ENCODE peak calls at places on chromosomes 6 and 20, in ten cellular contexts. One of them, this sample, is unnamed.

GRCh38 chr6:89840538-89840937 is 10.9 kb downstream of the CASP8AP2 start:
- DNase-seq in left lung: no peak
- DNase-seq in upper lobe of left lung: no peak
- DNase-seq in GM12864: no peak
- DNase-seq in HepG2: no peak
- DNase-seq in tibial artery: no peak
- DNase-seq in hepatocyte: peak
- DNase-seq in astrocyte of the cerebellum: no peak
- DNase-seq in fibroblast of mammary gland: no peak
- DNase-seq in brain microvascular endothelial cell: peak
- DNase-seq in this sample: no peak

GRCh38 chr6:41698350-41698781 is 37.0 kb downstream of the TFEB start:
- DNase-seq in left lung: no peak
- DNase-seq in upper lobe of left lung: no peak
- DNase-seq in GM12864: no peak
- DNase-seq in HepG2: no peak
- DNase-seq in tibial artery: no peak
- DNase-seq in hepatocyte: no peak
- DNase-seq in astrocyte of the cerebellum: peak
- DNase-seq in fibroblast of mammary gland: peak
- DNase-seq in brain microvascular endothelial cell: peak
- DNase-seq in this sample: peak

GRCh38 chr20:12594410-12595130 is 414.2 kb upstream of the SPTLC3 start:
- DNase-seq in left lung: no peak
- DNase-seq in upper lobe of left lung: no peak
- DNase-seq in GM12864: no peak
- DNase-seq in HepG2: peak
- DNase-seq in tibial artery: no peak
- DNase-seq in hepatocyte: peak
- DNase-seq in astrocyte of the cerebellum: no peak
- DNase-seq in fibroblast of mammary gland: no peak
- DNase-seq in brain microvascular endothelial cell: peak
- DNase-seq in this sample: no peak

GRCh38 chr6:144434308-144434990 is 149.3 kb downstream of the UTRN start:
- DNase-seq in left lung: no peak
- DNase-seq in upper lobe of left lung: no peak
- DNase-seq in GM12864: no peak
- DNase-seq in HepG2: no peak
- DNase-seq in tibial artery: no peak
- DNase-seq in hepatocyte: no peak
- DNase-seq in astrocyte of the cerebellum: peak
- DNase-seq in fibroblast of mammary gland: peak
- DNase-seq in brain microvascular endothelial cell: peak
- DNase-seq in this sample: no peak

GRCh38 chr20:15674253-15675145 is 898.7 kb downstream of the KIF16B start:
- DNase-seq in left lung: no peak
- DNase-seq in upper lobe of left lung: no peak
- DNase-seq in GM12864: no peak
- DNase-seq in HepG2: no peak
- DNase-seq in tibial artery: no peak
- DNase-seq in hepatocyte: no peak
- DNase-seq in astrocyte of the cerebellum: no peak
- DNase-seq in fibroblast of mammary gland: peak
- DNase-seq in brain microvascular endothelial cell: no peak
- DNase-seq in this sample: no peak

GRCh38 chr6:124822118-124822746 is 140.0 kb upstream of the RNF217 start:
- DNase-seq in left lung: no peak
- DNase-seq in upper lobe of left lung: no peak
- DNase-seq in GM12864: no peak
- DNase-seq in HepG2: no peak
- DNase-seq in tibial artery: no peak
- DNase-seq in hepatocyte: no peak
- DNase-seq in astrocyte of the cerebellum: no peak
- DNase-seq in fibroblast of mammary gland: no peak
- DNase-seq in brain microvascular endothelial cell: no peak
- DNase-seq in this sample: no peak

GRCh38 chr6:90739339-90739738 is 152.5 kb upstream of the MAP3K7 start:
- DNase-seq in left lung: peak
- DNase-seq in upper lobe of left lung: no peak
- DNase-seq in GM12864: no peak
- DNase-seq in HepG2: no peak
- DNase-seq in tibial artery: no peak
- DNase-seq in hepatocyte: no peak
- DNase-seq in astrocyte of the cerebellum: no peak
- DNase-seq in fibroblast of mammary gland: no peak
- DNase-seq in brain microvascular endothelial cell: no peak
- DNase-seq in this sample: no peak

GRCh38 chr6:7058250-7058923 is 49.4 kb upstream of the RREB1 start:
- DNase-seq in left lung: no peak
- DNase-seq in upper lobe of left lung: peak
- DNase-seq in GM12864: no peak
- DNase-seq in HepG2: peak
- DNase-seq in tibial artery: no peak
- DNase-seq in hepatocyte: peak
- DNase-seq in astrocyte of the cerebellum: peak
- DNase-seq in fibroblast of mammary gland: peak
- DNase-seq in brain microvascular endothelial cell: peak
- DNase-seq in this sample: no peak

GRCh38 chr20:1801551-1801950 is 93.7 kb upstream of the SIRPA start:
- DNase-seq in left lung: no peak
- DNase-seq in upper lobe of left lung: no peak
- DNase-seq in GM12864: no peak
- DNase-seq in HepG2: no peak
- DNase-seq in tibial artery: no peak
- DNase-seq in hepatocyte: no peak
- DNase-seq in astrocyte of the cerebellum: no peak
- DNase-seq in fibroblast of mammary gland: no peak
- DNase-seq in brain microvascular endothelial cell: no peak
- DNase-seq in this sample: no peak

GRCh38 chr20:1800180-1800579 is 95.0 kb upstream of the SIRPA start:
- DNase-seq in left lung: no peak
- DNase-seq in upper lobe of left lung: no peak
- DNase-seq in GM12864: no peak
- DNase-seq in HepG2: no peak
- DNase-seq in tibial artery: no peak
- DNase-seq in hepatocyte: no peak
- DNase-seq in astrocyte of the cerebellum: no peak
- DNase-seq in fibroblast of mammary gland: no peak
- DNase-seq in brain microvascular endothelial cell: no peak
- DNase-seq in this sample: no peak

GRCh38 chr20:1802385-1803215 is 92.6 kb upstream of the SIRPA start:
- DNase-seq in left lung: peak
- DNase-seq in upper lobe of left lung: peak
- DNase-seq in GM12864: peak
- DNase-seq in HepG2: peak
- DNase-seq in tibial artery: peak
- DNase-seq in hepatocyte: peak
- DNase-seq in astrocyte of the cerebellum: peak
- DNase-seq in fibroblast of mammary gland: peak
- DNase-seq in brain microvascular endothelial cell: peak
- DNase-seq in this sample: peak

GRCh38 chr20:1798982-1799381 is 96.2 kb upstream of the SIRPA start:
- DNase-seq in left lung: no peak
- DNase-seq in upper lobe of left lung: no peak
- DNase-seq in GM12864: no peak
- DNase-seq in HepG2: no peak
- DNase-seq in tibial artery: no peak
- DNase-seq in hepatocyte: no peak
- DNase-seq in astrocyte of the cerebellum: no peak
- DNase-seq in fibroblast of mammary gland: no peak
- DNase-seq in brain microvascular endothelial cell: no peak
- DNase-seq in this sample: no peak

GRCh38 chr20:1800777-1801176 is 94.4 kb upstream of the SIRPA start:
- DNase-seq in left lung: no peak
- DNase-seq in upper lobe of left lung: no peak
- DNase-seq in GM12864: no peak
- DNase-seq in HepG2: no peak
- DNase-seq in tibial artery: no peak
- DNase-seq in hepatocyte: no peak
- DNase-seq in astrocyte of the cerebellum: no peak
- DNase-seq in fibroblast of mammary gland: peak
- DNase-seq in brain microvascular endothelial cell: no peak
- DNase-seq in this sample: no peak
- TF ChIP-seq CTCF in left lung: no peak
- TF ChIP-seq CTCF in upper lobe of left lung: no peak
- TF ChIP-seq CTCF in GM12864: peak
- TF ChIP-seq CTCF in HepG2: peak
- TF ChIP-seq CTCF in tibial artery: peak
- TF ChIP-seq CTCF in hepatocyte: peak
- TF ChIP-seq CTCF in astrocyte of the cerebellum: peak
- TF ChIP-seq CTCF in fibroblast of mammary gland: peak
- TF ChIP-seq CTCF in brain microvascular endothelial cell: peak
- TF ChIP-seq CTCF in this sample: no peak

GRCh38 chr6:117909638-117910037 is 2.6 kb downstream of the SLC35F1 start:
- DNase-seq in left lung: no peak
- DNase-seq in upper lobe of left lung: no peak
- DNase-seq in GM12864: no peak
- DNase-seq in HepG2: no peak
- DNase-seq in tibial artery: no peak
- DNase-seq in hepatocyte: no peak
- DNase-seq in astrocyte of the cerebellum: no peak
- DNase-seq in fibroblast of mammary gland: no peak
- DNase-seq in brain microvascular endothelial cell: no peak
- DNase-seq in this sample: no peak

GRCh38 chr6:117906454-117906904 is 585 bp upstream of the SLC35F1 start:
- DNase-seq in left lung: no peak
- DNase-seq in upper lobe of left lung: no peak
- DNase-seq in GM12864: no peak
- DNase-seq in HepG2: no peak
- DNase-seq in tibial artery: no peak
- DNase-seq in hepatocyte: no peak
- DNase-seq in astrocyte of the cerebellum: no peak
- DNase-seq in fibroblast of mammary gland: no peak
- DNase-seq in brain microvascular endothelial cell: no peak
- DNase-seq in this sample: peak

GRCh38 chr6:117906905-117907599 is at the start of gene SLC35F1:
- DNase-seq in left lung: peak
- DNase-seq in upper lobe of left lung: peak
- DNase-seq in GM12864: no peak
- DNase-seq in HepG2: peak
- DNase-seq in tibial artery: no peak
- DNase-seq in hepatocyte: peak
- DNase-seq in astrocyte of the cerebellum: peak
- DNase-seq in fibroblast of mammary gland: no peak
- DNase-seq in brain microvascular endothelial cell: peak
- DNase-seq in this sample: peak

GRCh38 chr6:117908246-117909107 is 1.4 kb downstream of the SLC35F1 start:
- DNase-seq in left lung: peak
- DNase-seq in upper lobe of left lung: no peak
- DNase-seq in GM12864: no peak
- DNase-seq in HepG2: no peak
- DNase-seq in tibial artery: no peak
- DNase-seq in hepatocyte: peak
- DNase-seq in astrocyte of the cerebellum: no peak
- DNase-seq in fibroblast of mammary gland: no peak
- DNase-seq in brain microvascular endothelial cell: no peak
- DNase-seq in this sample: no peak

DNA sequence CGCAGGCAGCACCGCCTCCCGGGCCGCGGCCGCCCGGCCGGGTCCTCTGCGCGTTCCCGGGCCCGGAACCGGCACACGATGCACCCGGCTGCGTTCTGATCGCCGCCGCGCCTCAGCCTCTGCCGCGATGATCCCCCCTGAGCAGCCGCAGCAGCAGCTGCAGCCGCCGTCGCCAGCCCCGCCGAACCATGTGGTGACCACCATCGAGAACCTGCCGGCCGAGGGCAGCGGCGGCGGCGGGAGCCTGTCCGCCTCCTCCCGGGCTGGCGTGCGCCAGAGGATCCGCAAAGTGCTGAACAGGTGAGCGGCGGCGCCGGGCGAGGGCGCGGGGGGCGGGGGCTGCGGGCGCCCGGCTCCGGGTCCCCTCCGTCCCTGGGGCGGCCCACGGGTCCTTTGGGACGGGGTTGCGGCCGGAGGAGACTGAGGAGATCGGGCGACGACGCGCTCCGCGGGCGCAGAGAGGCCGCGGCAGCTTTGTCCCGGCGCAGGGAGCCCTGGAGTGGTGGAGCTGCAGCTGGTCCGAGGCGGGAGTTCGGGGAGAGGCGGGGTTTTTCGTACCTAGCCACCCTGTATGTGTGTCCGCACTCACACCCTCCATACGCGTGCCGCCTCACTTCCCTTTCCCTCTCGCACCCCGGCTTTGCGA is 659 bp downstream of the SLC35F1 start:
- DNase-seq in left lung: peak
- DNase-seq in upper lobe of left lung: no peak
- DNase-seq in GM12864: no peak
- DNase-seq in HepG2: no peak
- DNase-seq in tibial artery: no peak
- DNase-seq in hepatocyte: peak
- DNase-seq in astrocyte of the cerebellum: no peak
- DNase-seq in fibroblast of mammary gland: no peak
- DNase-seq in brain microvascular endothelial cell: no peak
- DNase-seq in this sample: no peak
- H3K4me3 ChIP-seq in left lung: peak
- H3K4me3 ChIP-seq in upper lobe of left lung: peak
- H3K4me3 ChIP-seq in GM12864: peak
- H3K4me3 ChIP-seq in HepG2: peak
- H3K4me3 ChIP-seq in tibial artery: peak
- H3K4me3 ChIP-seq in hepatocyte: peak
- H3K4me3 ChIP-seq in astrocyte of the cerebellum: peak
- H3K4me3 ChIP-seq in fibroblast of mammary gland: no peak
- H3K4me3 ChIP-seq in brain microvascular endothelial cell: peak
- H3K4me3 ChIP-seq in this sample: no peak

DNA sequence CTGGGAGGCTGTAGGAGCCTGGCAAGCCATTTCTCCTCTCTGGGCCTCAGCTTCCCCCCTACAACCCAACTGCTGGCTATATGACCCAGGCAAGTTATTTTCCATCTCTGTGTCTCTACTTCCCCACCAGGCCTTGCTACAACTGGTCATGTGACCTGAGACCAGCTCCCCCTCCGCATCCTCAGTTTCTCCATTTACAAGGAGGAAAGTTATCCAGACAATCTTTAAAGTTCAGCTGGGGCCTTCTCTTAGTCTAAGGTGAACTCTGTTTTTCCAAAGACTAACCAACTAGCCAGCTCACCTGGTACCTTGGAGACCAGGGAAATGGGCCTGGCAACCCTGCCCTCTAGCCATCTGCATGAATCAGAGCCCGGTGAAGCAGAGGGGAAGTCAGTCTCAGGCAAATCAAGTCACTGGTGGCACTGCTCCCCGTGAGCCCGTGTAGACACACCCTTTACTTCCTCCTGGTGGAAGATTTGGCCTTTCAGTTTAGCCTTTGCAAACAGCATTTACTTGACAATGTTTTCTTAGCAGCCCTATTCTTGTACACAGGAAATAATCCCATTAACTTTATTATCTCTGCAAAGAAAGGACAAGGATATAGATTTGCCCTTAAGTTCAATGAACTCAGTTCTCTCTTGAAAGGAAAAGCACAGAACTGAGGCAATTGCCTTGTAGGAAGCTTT is 157.7 kb downstream of the VEGFA start:
- DNase-seq in left lung: no peak
- DNase-seq in upper lobe of left lung: peak
- DNase-seq in GM12864: no peak
- DNase-seq in HepG2: no peak
- DNase-seq in tibial artery: no peak
- DNase-seq in hepatocyte: no peak
- DNase-seq in astrocyte of the cerebellum: no peak
- DNase-seq in fibroblast of mammary gland: no peak
- DNase-seq in brain microvascular endothelial cell: no peak
- DNase-seq in this sample: no peak
- TF ChIP-seq CTCF in left lung: no peak
- TF ChIP-seq CTCF in upper lobe of left lung: no peak
- TF ChIP-seq CTCF in GM12864: no peak
- TF ChIP-seq CTCF in HepG2: no peak
- TF ChIP-seq CTCF in tibial artery: no peak
- TF ChIP-seq CTCF in hepatocyte: no peak
- TF ChIP-seq CTCF in astrocyte of the cerebellum: no peak
- TF ChIP-seq CTCF in fibroblast of mammary gland: no peak
- TF ChIP-seq CTCF in brain microvascular endothelial cell: no peak
- TF ChIP-seq CTCF in this sample: no peak

DNA sequence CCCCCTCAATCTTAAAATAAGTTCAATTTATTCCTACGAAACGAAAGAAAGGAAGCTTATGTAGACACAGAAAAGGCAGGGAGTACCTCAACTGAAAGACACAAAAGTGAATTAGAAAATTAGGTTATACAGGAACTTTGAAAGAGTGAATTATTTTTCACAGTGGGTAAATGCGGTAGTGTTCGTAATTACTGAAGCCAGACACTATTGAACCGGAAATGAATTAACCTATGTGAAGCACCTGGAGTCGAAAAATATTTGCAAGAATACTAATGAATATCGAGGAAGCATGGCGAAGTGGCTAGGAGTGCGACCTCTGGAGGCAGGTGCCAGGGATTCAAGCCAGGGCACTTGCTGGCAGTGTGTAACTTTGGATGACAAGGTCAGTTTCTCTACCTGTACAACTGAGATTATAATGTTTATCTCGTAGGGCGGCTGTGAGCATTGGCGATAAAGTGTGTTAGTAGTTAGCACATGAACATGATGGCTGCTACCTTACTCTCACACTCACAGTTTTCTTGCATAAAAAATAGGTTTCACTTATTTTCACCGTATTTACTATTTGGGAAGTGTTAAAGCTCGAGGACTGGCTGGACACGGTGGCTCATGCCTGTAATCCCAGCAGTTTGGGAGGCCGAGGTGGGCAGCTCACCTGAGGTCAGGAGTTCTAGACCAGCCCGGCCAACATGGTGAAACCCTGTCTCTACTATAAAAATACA is 542 bp upstream of the SLC18B1 start:
- DNase-seq in left lung: peak
- DNase-seq in upper lobe of left lung: peak
- DNase-seq in GM12864: peak
- DNase-seq in HepG2: peak
- DNase-seq in tibial artery: peak
- DNase-seq in hepatocyte: peak
- DNase-seq in astrocyte of the cerebellum: peak
- DNase-seq in fibroblast of mammary gland: peak
- DNase-seq in brain microvascular endothelial cell: peak
- DNase-seq in this sample: peak
- H3K4me3 ChIP-seq in left lung: peak
- H3K4me3 ChIP-seq in upper lobe of left lung: peak
- H3K4me3 ChIP-seq in GM12864: peak
- H3K4me3 ChIP-seq in HepG2: no peak
- H3K4me3 ChIP-seq in tibial artery: peak
- H3K4me3 ChIP-seq in hepatocyte: peak
- H3K4me3 ChIP-seq in astrocyte of the cerebellum: peak
- H3K4me3 ChIP-seq in fibroblast of mammary gland: peak
- H3K4me3 ChIP-seq in brain microvascular endothelial cell: peak
- H3K4me3 ChIP-seq in this sample: peak